ENCODE peak calls at places on chromosomes 3 and 15, in six cellular contexts. C, A, T, L, B and X are unnamed samples.
A peak's percentile ranks its signal among the peaks of the same experiment; 100 is the strongest.

GRCh38 chr15:91824256-91824655 is 29.3 kb upstream of the SLCO3A1 start:
- DNase-seq in C (no peak), A (no peak), T (peak; percentile 77), L (no peak), B (no peak), X (no peak)

GRCh38 chr15:101521084-101521483 is 31.6 kb upstream of the PCSK6 start:
- DNase-seq in C (no peak), A (no peak), T (no peak), L (no peak), B (no peak), X (no peak)

GRCh38 chr15:23570466-23570865 is 5.0 kb downstream of the MKRN3 start:
- DNase-seq in C (no peak), A (no peak), T (no peak), L (no peak), B (no peak), X (no peak)

GRCh38 chr15:65634381-65634780 is 12.6 kb downstream of the SLC24A1 start:
- DNase-seq in C (no peak), A (no peak), T (no peak), L (no peak), B (no peak), X (no peak)

GRCh38 chr15:39495871-39496459 is 84.9 kb upstream of the THBS1 start:
- DNase-seq in C (no peak), A (no peak), T (no peak), L (no peak), B (no peak), X (no peak)

GRCh38 chr15:65873271-65873670 is 4.0 kb downstream of the RAB11A start:
- DNase-seq in C (no peak), A (no peak), T (no peak), L (no peak), B (no peak), X (no peak)

GRCh38 chr3:189273736-189274135 is 102.0 kb downstream of the TPRG1 start:
- DNase-seq in C (no peak), A (no peak), T (no peak), L (no peak), B (no peak), X (no peak)

GRCh38 chr3:9067352-9067975 is 104.2 kb upstream of the RAD18 start:
- DNase-seq in C (no peak), A (peak; percentile 52), T (peak; percentile 43), L (peak; percentile 15), B (peak; percentile 62), X (peak; percentile 41)

GRCh38 chr15:79474252-79474651 is 42.1 kb downstream of the MINAR1 start:
- DNase-seq in C (no peak), A (no peak), T (no peak), L (no peak), B (no peak), X (no peak)

GRCh38 chr3:15974647-15975046 is 176.9 kb upstream of the ANKRD28 start:
- DNase-seq in C (no peak), A (no peak), T (no peak), L (no peak), B (no peak), X (no peak)

GRCh38 chr15:85773916-85774315 is 20.8 kb downstream of the KLHL25 start:
- DNase-seq in C (no peak), A (no peak), T (no peak), L (no peak), B (no peak), X (no peak)

GRCh38 chr3:150216866-150217600 is 191.1 kb upstream of the TSC22D2 start:
- DNase-seq in C (no peak), A (no peak), T (no peak), L (no peak), B (no peak), X (no peak)

GRCh38 chr3:7264196-7264526 is 403.2 kb downstream of the GRM7 start:
- DNase-seq in C (no peak), A (no peak), T (peak; percentile 19), L (no peak), B (no peak), X (no peak)

GRCh38 chr15:78995921-78996780 is 51.3 kb upstream of the CTSH start:
- DNase-seq in C (no peak), A (no peak), T (no peak), L (no peak), B (no peak), X (no peak)

GRCh38 chr3:44568561-44568960 is 13.6 kb downstream of the ZKSCAN7 start:
- DNase-seq in C (no peak), A (no peak), T (no peak), L (no peak), B (no peak), X (no peak)

GRCh38 chr3:171306631-171307030 is 153.6 kb downstream of the TNIK start:
- DNase-seq in C (no peak), A (no peak), T (peak; percentile 84), L (no peak), B (no peak), X (peak; percentile 43)

GRCh38 chr3:78926523-78926922 is 841.3 kb downstream of the ROBO1 start:
- DNase-seq in C (no peak), A (no peak), T (no peak), L (no peak), B (no peak), X (no peak)

GRCh38 chr3:127851899-127852298 is 29.6 kb upstream of the MGLL start:
- DNase-seq in C (no peak), A (peak; percentile 95), T (no peak), L (no peak), B (no peak), X (no peak)

GRCh38 chr3:10459954-10460754 is 45.2 kb downstream of the ATP2B2 start:
- DNase-seq in C (no peak), A (no peak), T (peak; percentile 66), L (peak; percentile 33), B (peak; percentile 68), X (no peak)